ENCODE peak calls at places on chromosomes 16 and 17, in five cellular contexts. Y is effector memory CD4-positive, alpha-beta T cell; T is uterus; I is heart left ventricle; W is gastrocnemius medialis. C is an unnamed sample.

GRCh38 chr17:43691317-43691693 is 29.6 kb upstream of the MEOX1 start:
- DNase-seq in Y (no peak), T (no peak), I (no peak), W (no peak), C (no peak)

GRCh38 chr17:78641243-78641642 is 64.0 kb upstream of the DNAH17 start:
- DNase-seq in Y (no peak), T (no peak), I (no peak), W (no peak), C (no peak)

GRCh38 chr17:63191610-63192009 is 225.6 kb downstream of the TANC2 start:
- DNase-seq in Y (no peak), T (no peak), I (peak; percentile 23), W (no peak), C (no peak)

GRCh38 chr16:55955845-55956244 is 80.7 kb upstream of the CES5A start:
- DNase-seq in Y (no peak), T (no peak), I (peak; percentile 68), W (no peak), C (no peak)

GRCh38 chr17:67575325-67575724 is 142.4 kb upstream of the NOL11 start:
- DNase-seq in Y (no peak), T (no peak), I (no peak), W (no peak), C (no peak)

GRCh38 chr16:24825696-24826095 is 20.1 kb upstream of the SLC5A11 start:
- DNase-seq in Y (no peak), T (no peak), I (no peak), W (no peak), C (no peak)

GRCh38 chr17:81695801-81696200 is 7.4 kb upstream of the MRPL12 start:
- DNase-seq in Y (no peak), T (no peak), I (no peak), W (no peak), C (no peak)

GRCh38 chr17:17516315-17516930 is 20.2 kb upstream of the RASD1 start:
- DNase-seq in Y (no peak), T (no peak), I (no peak), W (no peak), C (no peak)

GRCh38 chr16:74606521-74607309 is at the start of gene GLG1:
- DNase-seq in Y (peak; percentile 83), T (peak; percentile 86), I (peak; percentile 94), W (peak; percentile 82), C (peak; percentile 72)

GRCh38 chr17:59332890-59333377 is 1.5 kb downstream of the YPEL2 start:
- DNase-seq in Y (no peak), T (peak; percentile 35), I (no peak), W (peak; percentile 52), C (no peak)

GRCh38 chr16:88200896-88201185 is 181.9 kb upstream of the ZNF469 start:
- DNase-seq in Y (no peak), T (no peak), I (no peak), W (no peak), C (no peak)

GRCh38 chr17:62931101-62931500 is 34.9 kb upstream of the TANC2 start:
- DNase-seq in Y (no peak), T (no peak), I (no peak), W (no peak), C (no peak)

GRCh38 chr16:55912022-55912421 is 36.8 kb upstream of the CES5A start:
- DNase-seq in Y (no peak), T (no peak), I (peak; percentile 76), W (no peak), C (no peak)

GRCh38 chr16:21940570-21940969 is 12.6 kb upstream of the UQCRC2 start:
- DNase-seq in Y (no peak), T (no peak), I (no peak), W (no peak), C (no peak)

GRCh38 chr17:66283971-66284370 is 18.4 kb upstream of the PRKCA start:
- DNase-seq in Y (no peak), T (no peak), I (no peak), W (no peak), C (no peak)

GRCh38 chr17:28554565-28554964 is 2.1 kb upstream of the UNC119 start:
- DNase-seq in Y (no peak), T (no peak), I (no peak), W (no peak), C (no peak)
- H3K27ac ChIP-seq in Y (no peak overlapping the region), T (no peak overlapping the region), I (no peak overlapping the region), W (no peak overlapping the region), C (no peak overlapping the region)

DNA sequence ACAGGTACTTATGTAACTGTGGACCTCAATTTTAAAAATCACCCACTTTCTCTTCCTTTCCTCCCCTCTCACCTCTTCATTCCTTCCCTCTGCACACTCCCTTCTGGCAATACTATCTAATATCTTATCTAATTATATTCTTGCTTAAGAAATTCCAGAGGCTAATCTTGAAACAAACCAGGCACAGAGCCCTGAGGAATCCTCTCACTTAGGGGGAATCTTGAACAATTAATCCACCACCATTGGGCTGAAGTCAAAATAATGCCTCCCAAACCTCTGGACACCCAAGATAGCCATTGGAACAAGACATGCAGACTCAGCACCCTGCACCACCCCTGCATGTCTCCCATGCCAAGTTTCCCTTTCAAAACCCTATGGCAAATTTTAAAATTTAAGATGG is 1.0 kb upstream of the KRTAP4-6 start:
- DNase-seq in Y (no peak), T (no peak), I (no peak), W (no peak), C (no peak)
- H3K4me1 ChIP-seq in Y (no peaks in the 10 kb centered on the region), T (no peaks in the 10 kb centered on the region), I (no peaks in the 10 kb centered on the region), W (no peaks in the 10 kb centered on the region), C (no peaks in the 10 kb centered on the region)

GRCh38 chr16:2719328-2720062 is 529 bp downstream of the PRSS27 start:
- DNase-seq in Y (no peak), T (no peak), I (no peak), W (peak; percentile 20), C (no peak)
- H3K4me3 ChIP-seq in Y (no peak overlapping the region), T (no peak overlapping the region), I (no peak overlapping the region), W (no peak overlapping the region), C (no peak overlapping the region)

DNA sequence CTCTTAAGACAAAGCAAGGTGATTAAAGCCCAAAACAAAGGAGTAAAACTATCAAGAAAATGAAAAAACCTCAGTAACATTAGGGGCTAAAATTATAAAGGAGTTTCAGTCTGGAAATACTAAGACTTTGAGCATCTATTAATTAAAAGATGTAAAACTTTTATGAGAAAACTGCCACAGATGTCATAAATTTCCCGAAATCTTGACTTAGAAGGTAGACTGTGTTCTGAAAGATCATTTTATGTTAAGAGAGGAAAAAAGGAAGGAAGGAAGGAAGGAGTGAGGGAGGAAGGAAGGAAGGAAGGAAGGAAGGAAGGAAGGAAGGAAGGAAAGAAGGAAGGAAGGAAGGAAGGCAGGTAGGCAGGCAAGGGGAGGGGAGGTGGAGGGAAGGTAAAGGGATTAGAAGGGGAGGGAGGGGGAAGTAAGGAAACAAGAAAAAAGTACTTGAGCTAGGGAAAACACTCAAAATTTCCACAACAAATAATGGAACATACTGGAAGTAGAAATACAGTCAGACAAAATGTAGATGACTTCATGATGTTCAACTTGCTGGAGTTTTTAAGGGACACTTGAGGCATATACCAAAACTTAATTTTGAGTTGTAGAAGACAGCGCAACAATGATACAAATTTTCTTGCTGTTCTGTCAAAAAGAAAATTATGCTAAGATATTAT is 2.0 kb downstream of the KRTAP4-5 start:
- DNase-seq in Y (no peak), T (no peak), I (no peak), W (no peak), C (no peak)
- H3K27ac ChIP-seq in Y (no peak overlapping the region), T (no peak overlapping the region), I (no peak overlapping the region), W (no peak overlapping the region), C (no peak overlapping the region)

C was measured in iPS DF 6.9.